ENCODE peak calls at places on chromosome 19, in five cellular contexts. T, D, I, N and Y are unnamed samples.

GRCh38 chr19:20245309-20245708 is 78.3 kb downstream of the ZNF486 start:
- DNase-seq in I (no peak), N (no peak), D (no peak), T (no peak), Y (no peak)

GRCh38 chr19:54616840-54617560 is 13.3 kb upstream of the LILRB1 start:
- DNase-seq in I (no peak), T (no peak), D (no peak), N (no peak), Y (no peak)

GRCh38 chr19:7328647-7329046 is 20.1 kb upstream of the ARHGEF18 start:
- DNase-seq in D (no peak), N (no peak), T (no peak), I (no peak), Y (no peak)

GRCh38 chr19:16376649-16377048 is 52.0 kb downstream of the KLF2 start:
- DNase-seq in D (no peak), N (no peak), T (no peak), I (no peak), Y (no peak)

GRCh38 chr19:13544423-13544822 is 38.1 kb upstream of the CACNA1A start:
- DNase-seq in T (no peak), N (no peak), D (no peak), I (no peak), Y (no peak)

GRCh38 chr19:54606230-54606629 is 12.8 kb downstream of the LILRA1 start:
- DNase-seq in N (no peak), D (no peak), I (no peak), T (no peak), Y (no peak)

GRCh38 chr19:15195987-15196682 is 4.7 kb downstream of the NOTCH3 start:
- DNase-seq in N (no peak), T (no peak), D (peak), I (no peak), Y (no peak)

GRCh38 chr19:38741670-38742069 is 2.6 kb downstream of the CAPN12 start:
- DNase-seq in D (peak), I (no peak), T (no peak), N (peak), Y (no peak)

GRCh38 chr19:19750131-19750841 is 17.4 kb upstream of the ZNF14 start:
- DNase-seq in D (no peak), N (no peak), I (no peak), T (no peak), Y (no peak)

GRCh38 chr19:11435057-11435832 is at the start of the genes ODAD3 and PRKCSH:
- DNase-seq in D (peak), I (peak), N (peak), T (peak), Y (peak)

GRCh38 chr19:39363909-39364457 is 21.8 kb downstream of the SAMD4B start:
- DNase-seq in T (no peak), D (no peak), N (peak), I (no peak), Y (peak)

GRCh38 chr19:33683881-33684549 is 62.3 kb downstream of the CHST8 start:
- DNase-seq in N (no peak), I (no peak), D (peak), T (peak), Y (peak)

GRCh38 chr19:19259741-19260140 is 13.4 kb downstream of the TM6SF2 start:
- DNase-seq in I (no peak), T (peak), D (peak), N (peak), Y (peak)

GRCh38 chr19:16036397-16036925 is 39.8 kb upstream of the TPM4 start:
- DNase-seq in T (no peak), N (no peak), I (no peak), D (no peak), Y (no peak)

GRCh38 chr19:17329768-17330545 is 4.7 kb downstream of the ANO8 start:
- DNase-seq in D (no peak), N (peak), I (no peak), T (no peak), Y (no peak)

GRCh38 chr19:29884466-29884865 is 57.6 kb upstream of the URI1 start:
- DNase-seq in T (no peak), D (no peak), N (no peak), I (no peak), Y (no peak)

GRCh38 chr19:39927076-39927475 is 7.4 kb downstream of the FCGBP start:
- DNase-seq in N (no peak), D (no peak), I (no peak), T (no peak), Y (no peak)

GRCh38 chr19:10010247-10010691 is at the start of gene COL5A3:
- DNase-seq in T (peak), D (peak), I (no peak), N (no peak), Y (peak)

GRCh38 chr19:36997152-36997842 is 80.9 kb upstream of the ZNF420 start:
- DNase-seq in D (no peak), N (no peak), T (no peak), I (no peak), Y (no peak)

GRCh38 chr19:1757468-1758230 is 4.3 kb downstream of the ONECUT3 start:
- DNase-seq in D (no peak), I (no peak), T (no peak), N (no peak), Y (no peak)

GRCh38 chr19:34259367-34259865 is 5.1 kb downstream of the GARRE1 start:
- DNase-seq in N (no peak), I (peak), D (no peak), T (peak), Y (peak)

GRCh38 chr19:48633148-48634035 is 3.8 kb downstream of the DBP start:
- DNase-seq in T (no peak), N (no peak), D (no peak), I (no peak), Y (no peak)

GRCh38 chr19:46723023-46723461 is 6.1 kb upstream of the PRKD2 start:
- DNase-seq in D (no peak), N (no peak), T (no peak), I (no peak), Y (no peak)

GRCh38 chr19:3389446-3389778 is 23.0 kb downstream of the NFIC start:
- DNase-seq in T (no peak), I (no peak), D (no peak), N (no peak), Y (no peak)

GRCh38 chr19:44684892-44685847 is 13.8 kb upstream of the CEACAM16 start:
- DNase-seq in I (peak), D (peak), N (no peak), T (peak), Y (peak)

GRCh38 chr19:49362048-49362925 is at the start of gene TEAD2:
- DNase-seq in N (no peak), I (no peak), D (peak), T (peak), Y (peak)

GRCh38 chr19:48646192-48646911 is 365 bp upstream of the CA11 start:
- DNase-seq in N (peak), I (no peak), D (peak), T (peak), Y (peak)

GRCh38 chr19:39906283-39906682 is 28.2 kb downstream of the FCGBP start:
- DNase-seq in T (no peak), D (no peak), I (no peak), N (no peak), Y (no peak)

GRCh38 chr19:49469828-49470614 is 4.0 kb upstream of the FLT3LG start:
- DNase-seq in T (no peak), I (no peak), N (no peak), D (no peak), Y (peak)

GRCh38 chr19:57103573-57104277 is 16.1 kb upstream of the USP29 start:
- DNase-seq in D (peak), T (peak), N (peak), I (peak), Y (peak)

GRCh38 chr19:756232-756631 is 5.3 kb downstream of the MISP start:
- DNase-seq in D (peak), I (no peak), N (no peak), T (peak), Y (peak)

GRCh38 chr19:1223018-1223855 is 14.6 kb downstream of the CBARP start:
- DNase-seq in I (no peak), T (peak), N (no peak), D (no peak), Y (peak)

GRCh38 chr19:15475169-15475568 is 4.1 kb downstream of the PGLYRP2 start:
- DNase-seq in T (no peak), N (no peak), D (no peak), I (no peak), Y (no peak)